ENCODE peak calls at places on chromosome 18, in five cellular contexts. H is K562, Y is neural progenitor cell, R is H9, U is MM.1S. K is an unnamed sample.

GRCh38 chr18:37501136-37501535 is 64.5 kb downstream of the CELF4 start:
- DNase-seq in H (no peak), Y (no peak), R (no peak), U (no peak), K (no peak)

GRCh38 chr18:11987527-11987926 is 6.2 kb downstream of the IMPA2 start:
- DNase-seq in H (no peak), Y (no peak), R (no peak), U (no peak), K (peak)

GRCh38 chr18:51622676-51623075 is 425.2 kb upstream of the MEX3C start:
- DNase-seq in H (no peak), Y (peak), R (no peak), U (no peak), K (no peak)

GRCh38 chr18:5066380-5066977 is 130.6 kb downstream of the AKAIN1 start:
- DNase-seq in H (peak), Y (peak), R (peak), U (no peak), K (no peak)

GRCh38 chr18:44594779-44595467 is 85.8 kb upstream of the SETBP1 start:
- DNase-seq in H (no peak), Y (no peak), R (no peak), U (no peak), K (no peak)

GRCh38 chr18:31185551-31185950 is 22.9 kb upstream of the DSC1 start:
- DNase-seq in H (no peak), Y (no peak), R (no peak), U (no peak), K (no peak)

GRCh38 chr18:73668051-73668450 is 479.6 kb downstream of the FBXO15 start:
- DNase-seq in H (no peak), Y (no peak), R (no peak), U (no peak), K (no peak)

GRCh38 chr18:49250819-49251388 is 209.5 kb downstream of the DYM start:
- DNase-seq in H (no peak), Y (peak), R (no peak), U (no peak), K (no peak)

GRCh38 chr18:39648616-39649015 is 2083.0 kb upstream of the CELF4 start:
- DNase-seq in H (no peak), Y (no peak), R (no peak), U (no peak), K (no peak)

GRCh38 chr18:5979971-5980457 is 84.7 kb upstream of the TMEM200C start:
- DNase-seq in H (no peak), Y (no peak), R (peak), U (peak), K (no peak)

GRCh38 chr18:59900222-59901128 is 679 bp downstream of the PMAIP1 start:
- DNase-seq in H (peak), Y (peak), R (peak), U (peak), K (peak)

GRCh38 chr18:50819027-50819726 is 639 bp downstream of the MRO start:
- DNase-seq in H (peak), Y (peak), R (peak), U (no peak), K (peak)

GRCh38 chr18:74331404-74331803 is 15.8 kb downstream of the C18orf63 start:
- DNase-seq in H (peak), Y (peak), R (no peak), U (peak), K (no peak)

GRCh38 chr18:59008302-59008974 is 131.2 kb upstream of the SEC11C start:
- DNase-seq in H (no peak), Y (no peak), R (peak), U (no peak), K (no peak)

GRCh38 chr18:49985246-49985645 is 171.9 kb upstream of the ACAA2 start:
- DNase-seq in H (no peak), Y (no peak), R (no peak), U (no peak), K (no peak)

GRCh38 chr18:57447154-57447621 is 12.0 kb downstream of the ONECUT2 start:
- DNase-seq in H (peak), Y (peak), R (peak), U (peak), K (no peak)

GRCh38 chr18:814300-815084 is 2.5 kb upstream of the YES1 start:
- DNase-seq in H (peak), Y (no peak), R (peak), U (no peak), K (no peak)

GRCh38 chr18:2855560-2856350 is 8.9 kb downstream of the EMILIN2 start:
- DNase-seq in H (peak), Y (no peak), R (no peak), U (no peak), K (no peak)

GRCh38 chr18:40079786-40080185 is 1875.2 kb upstream of the PIK3C3 start:
- DNase-seq in H (no peak), Y (peak), R (no peak), U (no peak), K (no peak)

GRCh38 chr18:25349131-25349925 is 2.6 kb downstream of the ZNF521 start:
- DNase-seq in H (no peak), Y (peak), R (peak), U (peak), K (no peak)

GRCh38 chr18:7079231-7079630 is 38.4 kb downstream of the LAMA1 start:
- DNase-seq in H (no peak), Y (no peak), R (no peak), U (no peak), K (no peak)

GRCh38 chr18:58303363-58303762 is 259.3 kb downstream of the NEDD4L start:
- DNase-seq in H (no peak), Y (no peak), R (no peak), U (no peak), K (no peak)

GRCh38 chr18:55510809-55511208 is 77.2 kb downstream of the TCF4 start:
- DNase-seq in H (no peak), Y (no peak), R (no peak), U (no peak), K (no peak)

GRCh38 chr18:42574871-42575270 is 540.6 kb downstream of the RIT2 start:
- DNase-seq in H (no peak), Y (no peak), R (no peak), U (no peak), K (no peak)

GRCh38 chr18:59708988-59709387 is 11.8 kb upstream of the CCBE1 start:
- DNase-seq in H (no peak), Y (no peak), R (no peak), U (no peak), K (no peak)

GRCh38 chr18:28407681-28408080 is 230.8 kb upstream of the CDH2 start:
- DNase-seq in H (no peak), Y (no peak), R (no peak), U (no peak), K (no peak)

GRCh38 chr18:66708631-66709030 is 104.7 kb upstream of the CDH19 start:
- DNase-seq in H (no peak), Y (no peak), R (no peak), U (no peak), K (no peak)

GRCh38 chr18:3330622-3331021 is 68.7 kb downstream of the MYL12B start:
- DNase-seq in H (no peak), Y (no peak), R (no peak), U (no peak), K (no peak)

GRCh38 chr18:45954070-45954712 is 12.9 kb downstream of the EPG5 start:
- DNase-seq in H (no peak), Y (no peak), R (no peak), U (no peak), K (no peak)

GRCh38 chr18:63878343-63878742 is 9.2 kb upstream of the SERPINB2 start:
- DNase-seq in H (no peak), Y (no peak), R (no peak), U (no peak), K (no peak)

GRCh38 chr18:56083889-56084288 is 495.9 kb upstream of the TCF4 start:
- DNase-seq in H (no peak), Y (no peak), R (peak), U (no peak), K (no peak)

GRCh38 chr18:3604626-3605408 is 154.8 kb downstream of the TGIF1 start:
- DNase-seq in H (no peak), Y (peak), R (no peak), U (peak), K (no peak)

GRCh38 chr18:29496276-29496675 is 1319.3 kb upstream of the CDH2 start:
- DNase-seq in H (no peak), Y (no peak), R (no peak), U (no peak), K (no peak)

GRCh38 chr18:395481-396250 is 104.8 kb downstream of the COLEC12 start:
- DNase-seq in H (no peak), Y (no peak), R (no peak), U (no peak), K (no peak)

GRCh38 chr18:50453014-50453680 is 78.3 kb downstream of the SKA1 start:
- DNase-seq in H (no peak), Y (no peak), R (no peak), U (no peak), K (no peak)

GRCh38 chr18:27108842-27109241 is 76.3 kb downstream of the CHST9 start:
- DNase-seq in H (no peak), Y (no peak), R (no peak), U (no peak), K (no peak)

GRCh38 chr18:74152270-74152669 is 3.9 kb downstream of the TIMM21 start:
- DNase-seq in H (no peak), Y (no peak), R (no peak), U (no peak), K (no peak)

GRCh38 chr18:48043166-48043565 is 112.7 kb upstream of the SMAD2 start:
- DNase-seq in H (no peak), Y (no peak), R (no peak), U (no peak), K (no peak)

GRCh38 chr18:62024983-62025382 is 132.2 kb upstream of the RNF152 start:
- DNase-seq in H (no peak), Y (no peak), R (no peak), U (no peak), K (no peak)

GRCh38 chr18:9333441-9334350 is 877 bp upstream of the TWSG1 start:
- DNase-seq in H (no peak), Y (peak), R (peak), U (no peak), K (peak)
- H3K9ac ChIP-seq in H (peak), Y (no peak), R (peak), U (peak), K (peak)

GRCh38 chr18:68997845-68998244 is 200.0 kb downstream of the CCDC102B start:
- DNase-seq in H (no peak), Y (no peak), R (no peak), U (no peak), K (no peak)

GRCh38 chr18:69000366-69000765 is 202.5 kb downstream of the CCDC102B start:
- DNase-seq in H (no peak), Y (no peak), R (no peak), U (no peak), K (no peak)

GRCh38 chr18:69002233-69002632 is 204.4 kb downstream of the CCDC102B start:
- DNase-seq in H (no peak), Y (peak), R (no peak), U (no peak), K (no peak)
- TF ChIP-seq CTCF in H (no peak), Y (peak), R (peak), U (peak), K (no peak)

DNA sequence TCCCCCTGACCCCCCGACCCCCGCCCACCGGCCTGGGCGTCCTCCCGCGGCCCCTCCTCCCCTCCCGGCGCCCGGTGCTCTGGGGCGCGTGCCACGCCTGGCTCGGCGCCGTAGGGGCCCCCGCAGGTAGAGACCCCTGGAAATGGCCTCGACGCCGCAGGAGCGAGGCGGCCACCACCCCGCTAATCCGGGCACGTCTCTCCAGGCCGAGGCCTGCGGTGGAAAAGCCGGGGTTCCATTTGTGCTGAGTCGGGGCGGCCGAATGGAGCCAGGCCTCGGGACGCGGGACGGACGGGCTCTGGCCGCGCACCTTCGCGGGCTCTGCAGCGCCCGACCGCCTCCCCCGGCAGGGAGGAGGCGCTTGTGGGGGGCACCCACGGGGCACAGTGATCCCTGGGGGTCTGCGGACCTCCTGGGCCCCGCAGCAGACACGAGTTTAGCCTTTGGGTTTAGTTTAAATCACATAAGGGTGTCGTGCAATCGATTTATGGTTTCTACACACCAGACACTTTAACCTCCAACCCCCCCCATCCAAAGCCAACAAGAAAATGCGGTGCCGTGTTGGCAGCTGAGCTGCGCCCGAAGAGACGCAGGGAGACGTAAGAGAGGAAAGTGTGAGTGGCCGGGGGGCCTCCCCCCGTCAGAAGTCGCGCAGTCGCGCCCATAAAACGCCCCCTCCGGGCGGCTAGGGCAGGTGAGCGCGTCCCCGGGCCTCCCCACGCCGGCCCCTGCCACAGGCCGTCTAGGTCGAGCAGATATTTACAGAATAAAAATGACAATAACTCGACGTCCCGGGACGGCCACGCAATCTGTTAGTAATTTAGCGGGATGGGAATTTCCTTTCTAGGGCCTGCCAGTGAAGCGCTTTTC is 1.1 kb upstream of the NFATC1 start:
- DNase-seq in H (no peak), Y (peak), R (no peak), U (no peak), K (peak)
- H3K9ac ChIP-seq in H (peak), Y (no peak), R (no peak), U (no peak), K (no peak)

GRCh38 chr18:76463872-76464271 is 31.2 kb downstream of the ZNF516 start:
- DNase-seq in H (no peak), Y (no peak), R (no peak), U (no peak), K (no peak)

GRCh38 chr18:76461148-76461547 is 33.9 kb downstream of the ZNF516 start:
- DNase-seq in H (no peak), Y (no peak), R (no peak), U (no peak), K (no peak)

GRCh38 chr18:76463358-76463757 is 31.7 kb downstream of the ZNF516 start:
- DNase-seq in H (no peak), Y (no peak), R (no peak), U (no peak), K (no peak)

GRCh38 chr18:76461692-76462325 is 33.2 kb downstream of the ZNF516 start:
- DNase-seq in H (no peak), Y (no peak), R (no peak), U (no peak), K (no peak)

GRCh38 chr18:76462326-76462694 is 32.7 kb downstream of the ZNF516 start:
- DNase-seq in H (peak), Y (no peak), R (no peak), U (no peak), K (no peak)
- TF ChIP-seq CTCF in H (peak), Y (no peak), R (peak), U (no peak), K (no peak)

GRCh38 chr18:13400636-13401315 is 182.2 kb downstream of the LDLRAD4 start:
- DNase-seq in H (no peak), Y (no peak), R (no peak), U (no peak), K (no peak)
- H3K9ac ChIP-seq in H (no peak), Y (no peak), R (no peak), U (no peak), K (no peak)

GRCh38 chr18:36412778-36413177 is 115.3 kb downstream of the FHOD3 start:
- DNase-seq in H (no peak), Y (peak), R (peak), U (peak), K (no peak)
- TF ChIP-seq CTCF in H (peak), Y (peak), R (peak), U (peak), K (peak)

DNA sequence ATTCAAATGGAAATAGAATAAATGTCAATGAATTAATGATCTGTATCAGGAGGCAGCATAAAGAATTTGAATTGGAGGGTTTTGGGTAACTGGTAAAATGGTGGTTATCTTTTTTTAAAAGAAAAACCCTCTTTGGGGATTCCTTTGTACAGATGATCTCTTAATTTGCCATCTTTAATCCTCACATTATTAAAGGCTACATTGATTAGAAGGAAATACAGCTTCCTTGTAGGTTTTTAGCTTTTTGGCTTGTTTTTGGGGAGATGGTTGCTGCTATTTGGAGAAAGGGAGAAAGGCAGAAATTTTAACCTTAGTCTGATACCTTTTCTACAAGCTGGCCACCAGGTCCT is 600 bp upstream of the MAPRE2 start:
- DNase-seq in H (no peak), Y (no peak), R (no peak), U (no peak), K (no peak)
- H3K9ac ChIP-seq in H (peak), Y (no peak), R (peak), U (peak), K (peak)

DNA sequence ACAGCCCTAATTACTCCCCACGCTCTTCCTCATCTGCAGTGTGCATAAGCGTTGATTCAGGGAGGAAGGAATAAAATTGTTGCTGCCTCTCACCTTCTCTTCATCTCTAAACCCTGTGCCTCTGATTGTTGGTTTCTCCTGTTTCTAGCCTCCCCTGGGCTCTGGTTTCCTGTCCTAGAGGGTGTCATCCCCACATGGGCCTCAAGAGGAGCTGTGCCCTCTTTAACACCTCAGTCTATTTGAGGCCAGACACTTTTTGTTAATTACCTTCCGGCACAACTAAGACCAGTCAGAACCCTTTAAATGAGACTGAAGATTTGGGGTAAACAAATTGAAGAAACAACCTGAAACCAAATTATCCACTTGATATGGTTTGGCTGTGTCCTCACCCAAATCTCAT is 9.7 kb downstream of the CTAGE1 start:
- DNase-seq in H (no peak), Y (no peak), R (no peak), U (no peak), K (no peak)
- TF ChIP-seq CTCF in H (peak), Y (peak), R (peak), U (no peak), K (no peak)